ENCODE peak calls at places on chromosomes 7 and 10, in eight cellular contexts. W, Y, F, M, X, O, J and B are unnamed samples.

GRCh38 chr7:23337374-23337773 is 38.2 kb downstream of the MALSU1 start:
- DNase-seq in W (no peak), Y (no peak), F (no peak), M (no peak), X (no peak), O (no peak), J (no peak), B (no peak)

GRCh38 chr7:39734605-39735004 is 111.2 kb downstream of the RALA start:
- DNase-seq in W (no peak), Y (no peak), F (no peak), M (no peak), X (no peak), O (no peak), J (no peak), B (no peak)

GRCh38 chr10:60203993-60204618 is 185.6 kb downstream of the ANK3 start:
- DNase-seq in W (no peak), Y (no peak), F (peak), M (no peak), X (peak), O (no peak), J (peak), B (peak)

GRCh38 chr10:66836057-66836456 is 89.8 kb upstream of the LRRTM3 start:
- DNase-seq in W (no peak), Y (no peak), F (peak), M (no peak), X (peak), O (no peak), J (peak), B (peak)

GRCh38 chr7:80318081-80318480 is 183.4 kb downstream of the GNAI1 start:
- DNase-seq in W (no peak), Y (no peak), F (no peak), M (no peak), X (no peak), O (no peak), J (no peak), B (no peak)

GRCh38 chr7:78073470-78074382 is 275.2 kb downstream of the PHTF2 start:
- DNase-seq in W (no peak), Y (no peak), F (no peak), M (no peak), X (no peak), O (no peak), J (no peak), B (no peak)

GRCh38 chr7:74518654-74519053 is 64.9 kb downstream of the GTF2IRD1 start:
- DNase-seq in W (no peak), Y (no peak), F (no peak), M (no peak), X (no peak), O (no peak), J (no peak), B (no peak)

GRCh38 chr10:26969145-26969926 is 108.6 kb upstream of the ABI1 start:
- DNase-seq in W (no peak), Y (no peak), F (peak), M (no peak), X (no peak), O (no peak), J (no peak), B (no peak)

GRCh38 chr7:92641921-92642511 is 51.8 kb upstream of the FAM133B start:
- DNase-seq in W (no peak), Y (no peak), F (peak), M (no peak), X (peak), O (no peak), J (peak), B (peak)

GRCh38 chr7:35799846-35800717 is 775 bp upstream of the SEPTIN7 start:
- DNase-seq in W (peak), Y (peak), F (peak), M (peak), X (peak), O (peak), J (peak), B (peak)

GRCh38 chr10:3720228-3721019 is 64.6 kb downstream of the KLF6 start:
- DNase-seq in W (peak), Y (no peak), F (peak), M (no peak), X (peak), O (peak), J (peak), B (peak)

GRCh38 chr7:138785587-138786437 is 12.0 kb upstream of the TMEM213 start:
- DNase-seq in W (no peak), Y (no peak), F (peak), M (no peak), X (no peak), O (no peak), J (peak), B (peak)

GRCh38 chr7:52995676-52996075 is 39.8 kb upstream of the POM121L12 start:
- DNase-seq in W (no peak), Y (no peak), F (no peak), M (no peak), X (no peak), O (no peak), J (no peak), B (no peak)

GRCh38 chr7:99126921-99127553 is 16.9 kb downstream of the SMURF1 start:
- DNase-seq in W (no peak), Y (no peak), F (peak), M (no peak), X (no peak), O (no peak), J (no peak), B (peak)

GRCh38 chr7:89049043-89049442 is 253.5 kb upstream of the TEX47 start:
- DNase-seq in W (no peak), Y (no peak), F (no peak), M (no peak), X (no peak), O (no peak), J (no peak), B (no peak)

GRCh38 chr7:139523199-139523941 is at the start of gene CLEC2L:
- DNase-seq in W (no peak), Y (peak), F (no peak), M (no peak), X (no peak), O (no peak), J (no peak), B (no peak)

GRCh38 chr10:132168571-132169030 is 18.1 kb upstream of the DPYSL4 start:
- DNase-seq in W (no peak), Y (no peak), F (no peak), M (no peak), X (no peak), O (no peak), J (no peak), B (no peak)

GRCh38 chr7:127578036-127578684 is 7.2 kb downstream of the GCC1 start:
- DNase-seq in W (no peak), Y (no peak), F (peak), M (no peak), X (peak), O (no peak), J (peak), B (peak)

GRCh38 chr7:48035967-48036478 is 680 bp downstream of the C7orf57 start:
- DNase-seq in W (peak), Y (peak), F (peak), M (no peak), X (peak), O (peak), J (peak), B (peak)

GRCh38 chr7:99440195-99440594 is 1.5 kb downstream of the CPSF4 start:
- DNase-seq in W (no peak), Y (no peak), F (peak), M (no peak), X (peak), O (no peak), J (peak), B (no peak)

GRCh38 chr10:266974-267425 is 131.7 kb downstream of the ZMYND11 start:
- DNase-seq in W (no peak), Y (no peak), F (peak), M (no peak), X (no peak), O (no peak), J (peak), B (peak)

GRCh38 chr10:116849271-116850057 is at the start of gene ENO4:
- DNase-seq in W (peak), Y (peak), F (peak), M (no peak), X (peak), O (peak), J (peak), B (peak)

GRCh38 chr7:92595281-92595680 is 5.1 kb upstream of the FAM133B start:
- DNase-seq in W (no peak), Y (no peak), F (peak), M (no peak), X (peak), O (no peak), J (peak), B (peak)

GRCh38 chr10:36464291-36464690 is 661.1 kb upstream of the ANKRD30A start:
- DNase-seq in W (no peak), Y (no peak), F (peak), M (no peak), X (no peak), O (no peak), J (no peak), B (no peak)

GRCh38 chr7:138465046-138465445 is 5.0 kb downstream of the TRIM24 start:
- DNase-seq in W (no peak), Y (no peak), F (peak), M (no peak), X (peak), O (no peak), J (peak), B (peak)

GRCh38 chr7:30930621-30931020 is 19.0 kb downstream of the AQP1 start:
- DNase-seq in W (peak), Y (no peak), F (no peak), M (no peak), X (no peak), O (no peak), J (no peak), B (no peak)

GRCh38 chr10:6721480-6721879 is 141.4 kb upstream of the PRKCQ start:
- DNase-seq in W (peak), Y (no peak), F (peak), M (no peak), X (peak), O (peak), J (peak), B (peak)

GRCh38 chr10:97234403-97234802 is 48.6 kb upstream of the SLIT1 start:
- DNase-seq in W (no peak), Y (no peak), F (peak), M (no peak), X (peak), O (no peak), J (peak), B (peak)

GRCh38 chr7:29975564-29975963 is 14.0 kb downstream of the SCRN1 start:
- DNase-seq in W (no peak), Y (no peak), F (no peak), M (no peak), X (no peak), O (no peak), J (no peak), B (no peak)

GRCh38 chr10:75717126-75717916 is 285.9 kb downstream of the LRMDA start:
- DNase-seq in W (no peak), Y (no peak), F (peak), M (no peak), X (no peak), O (no peak), J (no peak), B (peak)

GRCh38 chr7:155263522-155264197 is 34.0 kb upstream of the INSIG1 start:
- DNase-seq in W (no peak), Y (no peak), F (no peak), M (no peak), X (no peak), O (no peak), J (no peak), B (no peak)
- TF ChIP-seq CTCF in W (no peak), Y (no peak), F (no peak), M (no peak), X (no peak), O (no peak), J (no peak), B (no peak)

GRCh38 chr10:77977016-77977415 is 50.5 kb upstream of the DLG5 start:
- DNase-seq in W (no peak), Y (no peak), F (no peak), M (no peak), X (no peak), O (no peak), J (no peak), B (no peak)

GRCh38 chr10:77972148-77972547 is 45.6 kb upstream of the DLG5 start:
- DNase-seq in W (no peak), Y (no peak), F (no peak), M (no peak), X (no peak), O (no peak), J (no peak), B (no peak)

GRCh38 chr10:77973276-77973675 is 46.7 kb upstream of the DLG5 start:
- DNase-seq in W (no peak), Y (no peak), F (no peak), M (no peak), X (no peak), O (no peak), J (no peak), B (no peak)

GRCh38 chr10:77975086-77975666 is 48.6 kb upstream of the DLG5 start:
- DNase-seq in W (no peak), Y (no peak), F (no peak), M (no peak), X (no peak), O (no peak), J (no peak), B (no peak)

DNA sequence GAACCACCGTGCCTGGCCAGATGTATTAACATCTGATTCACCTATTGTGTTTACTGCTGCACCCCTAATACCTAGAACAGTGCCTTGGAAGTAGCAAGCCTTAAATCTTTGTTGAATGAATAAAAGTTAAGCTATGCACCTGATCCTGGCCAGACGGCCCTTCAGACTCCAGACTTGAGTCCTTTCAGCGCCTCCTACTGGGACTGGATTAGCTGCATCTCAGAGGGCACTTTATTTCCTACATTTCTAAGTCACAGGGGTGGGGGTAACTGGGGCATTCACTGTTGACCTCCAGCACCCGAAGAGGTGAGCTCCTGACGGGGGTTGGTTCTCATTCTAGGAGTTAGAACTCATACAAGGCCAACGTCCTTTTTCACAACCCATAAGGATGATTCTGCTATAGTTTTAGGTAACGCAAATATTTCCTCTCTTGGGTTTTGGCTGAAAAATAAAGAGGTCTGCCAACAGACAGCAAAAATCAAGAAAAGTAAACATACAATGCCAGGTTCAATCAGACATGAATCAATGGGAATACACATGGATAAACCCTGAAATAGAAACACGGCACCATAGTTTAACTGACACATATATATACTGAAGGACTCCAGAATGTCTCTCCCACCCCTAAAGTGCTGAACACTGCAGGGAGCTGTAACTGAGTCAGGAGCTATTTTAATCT is 48.0 kb upstream of the DLG5 start:
- DNase-seq in W (no peak), Y (peak), F (peak), M (no peak), X (peak), O (no peak), J (peak), B (peak)
- H3K4me3 ChIP-seq in W (no peak), Y (no peak), F (no peak), M (no peak), X (no peak), O (no peak), J (no peak), B (no peak)

GRCh38 chr10:128843972-128844371 is 623.1 kb upstream of the MGMT start:
- DNase-seq in W (no peak), Y (no peak), F (no peak), M (no peak), X (no peak), O (no peak), J (no peak), B (no peak)
- TF ChIP-seq CTCF in W (peak), Y (no peak), F (no peak), M (no peak), X (no peak), O (no peak), J (no peak), B (no peak)

GRCh38 chr10:119031496-119032059 is 2.1 kb downstream of the NANOS1 start:
- DNase-seq in W (no peak), Y (no peak), F (no peak), M (no peak), X (no peak), O (no peak), J (peak), B (no peak)
- H3K4me3 ChIP-seq in W (peak), Y (no peak), F (no peak), M (no peak), X (no peak), O (no peak), J (no peak), B (no peak)

DNA sequence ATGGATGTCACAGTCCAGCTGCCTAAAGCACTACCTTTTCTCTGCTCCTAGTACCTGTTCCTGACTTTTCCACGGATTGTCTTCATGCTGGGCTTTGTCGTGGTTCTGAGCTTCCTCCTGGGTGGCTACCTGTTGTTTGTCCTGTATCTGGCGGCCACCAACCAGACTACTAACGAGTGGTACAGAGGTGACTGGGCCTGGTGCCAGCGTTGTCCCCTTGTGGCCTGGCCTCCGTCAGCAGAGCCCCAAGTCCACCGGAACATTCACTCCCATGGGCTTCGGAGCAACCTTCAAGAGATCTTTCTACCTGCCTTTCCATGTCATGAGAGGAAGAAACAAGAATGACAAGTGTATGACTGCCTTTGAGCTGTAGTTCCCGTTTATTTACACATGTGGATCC is 1.3 kb upstream of the INTS15 start:
- DNase-seq in W (no peak), Y (no peak), F (no peak), M (no peak), X (no peak), O (no peak), J (no peak), B (no peak)
- TF ChIP-seq CTCF in W (no peak), Y (no peak), F (no peak), M (no peak), X (no peak), O (no peak), J (no peak), B (no peak)

DNA sequence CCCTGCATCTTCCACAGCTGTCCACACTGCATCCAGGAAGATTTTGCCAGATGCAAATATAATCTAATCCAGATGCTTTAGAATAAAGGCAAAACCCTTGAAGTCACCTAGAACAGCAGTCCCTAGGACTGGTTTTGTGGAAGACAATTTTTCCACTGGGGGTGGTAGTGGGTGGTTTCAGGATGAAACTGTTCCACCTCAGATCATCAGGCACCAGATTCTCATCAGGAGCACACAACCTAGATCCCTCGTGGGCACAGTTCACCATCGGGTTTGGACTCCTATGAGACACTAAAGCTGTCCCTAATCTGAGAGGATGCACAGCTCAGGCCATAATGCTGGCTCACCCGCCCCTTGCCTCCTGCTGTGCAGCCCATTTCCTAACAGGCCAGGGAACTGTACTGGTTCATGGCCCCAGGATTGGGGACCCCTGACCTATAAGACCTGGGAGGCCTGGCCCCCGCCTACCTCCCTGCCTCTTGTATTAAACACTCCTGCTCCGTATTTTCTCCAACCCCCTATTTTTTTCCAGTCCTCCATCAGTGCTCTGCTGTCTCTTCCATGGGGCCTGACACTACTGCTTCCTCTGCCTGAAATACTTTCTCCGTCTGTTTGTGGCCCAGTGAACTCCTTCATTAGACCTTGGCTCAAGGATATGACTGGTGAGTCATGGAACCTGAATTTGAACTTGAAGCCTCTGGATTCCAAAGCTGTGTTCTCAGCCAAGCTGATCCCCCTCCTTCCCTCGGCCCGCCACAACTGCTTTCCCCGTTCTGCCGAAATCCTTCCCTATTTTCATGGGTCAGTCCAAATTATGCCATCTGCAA is 79.9 kb upstream of the RHEB start:
- DNase-seq in W (no peak), Y (no peak), F (peak), M (no peak), X (peak), O (peak), J (peak), B (peak)
- H3K4me3 ChIP-seq in W (no peak), Y (no peak), F (peak), M (no peak), X (no peak), O (no peak), J (no peak), B (no peak)